ENCODE peak calls at places on chromosomes 16 and 17, in six cellular contexts. Z, P, W, V, A and Y are unnamed samples.
A peak's percentile ranks its signal among the peaks of the same experiment; 100 is the strongest.

GRCh38 chr16:85330694-85331188 is 218.5 kb upstream of the CIBAR2 start:
- DNase-seq in Z (no peak), P (peak; percentile 81), W (peak; percentile 53), V (no peak), A (no peak), Y (peak; percentile 89)

GRCh38 chr17:61335105-61335844 is 64.4 kb upstream of the TBX2 start:
- DNase-seq in Z (no peak), P (no peak), W (no peak), V (no peak), A (no peak), Y (no peak)

GRCh38 chr17:3558603-3559269 is 1.1 kb upstream of the TRPV3 start:
- DNase-seq in Z (no peak), P (no peak), W (peak; percentile 57), V (peak; percentile 72), A (no peak), Y (no peak)

GRCh38 chr17:77704048-77704815 is 254.3 kb upstream of the TNRC6C start:
- DNase-seq in Z (no peak), P (no peak), W (no peak), V (no peak), A (no peak), Y (no peak)

GRCh38 chr17:63842173-63842539 is 329 bp downstream of the SMARCD2 start:
- DNase-seq in Z (no peak), P (no peak), W (no peak), V (no peak), A (no peak), Y (no peak)

GRCh38 chr17:76904116-76904515 is 35.9 kb downstream of the MGAT5B start:
- DNase-seq in Z (no peak), P (no peak), W (no peak), V (no peak), A (no peak), Y (no peak)

GRCh38 chr17:56835259-56835575 is 1.3 kb downstream of the DGKE start:
- DNase-seq in Z (no peak), P (no peak), W (peak; percentile 41), V (no peak), A (no peak), Y (no peak)

GRCh38 chr17:14803781-14804180 is 461.3 kb downstream of the PMP22 start:
- DNase-seq in Z (no peak), P (no peak), W (no peak), V (no peak), A (no peak), Y (no peak)

GRCh38 chr17:41907185-41907556 is 11.6 kb downstream of the ACLY start:
- DNase-seq in Z (no peak), P (no peak), W (no peak), V (no peak), A (no peak), Y (no peak)

GRCh38 chr17:13104576-13104975 is 86.7 kb upstream of the ELAC2 start:
- DNase-seq in Z (no peak), P (no peak), W (no peak), V (no peak), A (no peak), Y (no peak)

GRCh38 chr16:86477642-86478041 is 32.7 kb upstream of the FOXF1 start:
- DNase-seq in Z (no peak), P (no peak), W (no peak), V (no peak), A (no peak), Y (no peak)

GRCh38 chr17:75891605-75892555 is 4.9 kb downstream of the TRIM65 start:
- DNase-seq in Z (no peak), P (no peak), W (no peak), V (no peak), A (no peak), Y (no peak)

GRCh38 chr17:29059281-29059680 is 16.3 kb downstream of the PIPOX start:
- DNase-seq in Z (no peak), P (no peak), W (peak; percentile 70), V (no peak), A (no peak), Y (no peak)

GRCh38 chr17:77375108-77375507 is 234.3 kb downstream of the SEC14L1 start:
- DNase-seq in Z (no peak), P (no peak), W (no peak), V (no peak), A (no peak), Y (no peak)

GRCh38 chr17:75707096-75707720 is 14.1 kb upstream of the ITGB4 start:
- DNase-seq in Z (no peak), P (no peak), W (peak; percentile 93), V (no peak), A (no peak), Y (peak; percentile 20)

GRCh38 chr16:85653226-85653917 is 35.4 kb downstream of the GINS2 start:
- DNase-seq in Z (no peak), P (no peak), W (no peak), V (no peak), A (no peak), Y (no peak)

GRCh38 chr16:9119795-9120194 is 28.4 kb downstream of the HAPSTR1 start:
- DNase-seq in Z (no peak), P (no peak), W (no peak), V (no peak), A (no peak), Y (no peak)

GRCh38 chr16:57252148-57252721 is 7.2 kb downstream of the ARL2BP start:
- DNase-seq in Z (no peak), P (no peak), W (no peak), V (no peak), A (no peak), Y (no peak)

GRCh38 chr17:66021757-66022156 is 170.2 kb downstream of the CEP112 start:
- DNase-seq in Z (no peak), P (no peak), W (no peak), V (no peak), A (no peak), Y (no peak)

GRCh38 chr17:9002610-9003354 is 18.5 kb upstream of the NTN1 start:
- DNase-seq in Z (no peak), P (peak; percentile 70), W (no peak), V (no peak), A (no peak), Y (no peak)

GRCh38 chr16:29815032-29815721 is 775 bp upstream of the PAGR1 start:
- DNase-seq in Z (no peak), P (no peak), W (no peak), V (no peak), A (no peak), Y (peak; percentile 30)

GRCh38 chr16:84156342-84156784 is 11.3 kb downstream of the DNAAF1 start:
- DNase-seq in Z (no peak), P (no peak), W (peak; percentile 61), V (no peak), A (no peak), Y (no peak)